ENCODE peak calls at places on chromosomes 6 and 20, in ten cellular contexts. Y is left ventricle myocardium inferior; W is cardiac fibroblast; C is colonic mucosa; P is GM12865; Z is HFFc6; X is HL-60; I is endothelial cell; Q is breast epithelium; U is CD8-positive, alpha-beta T cell. T is an unnamed sample.

GRCh38 chr6:145483191-145483996 is 251.9 kb downstream of the EPM2A start:
- DNase-seq in Z (no peak), Q (no peak), U (no peak), Y (no peak), P (no peak), I (no peak), W (peak), X (no peak), C (no peak), T (no peak)

GRCh38 chr6:50846109-50846859 is 27.6 kb downstream of the TFAP2B start:
- DNase-seq in Y (no peak), P (no peak), Q (no peak), X (no peak), U (no peak), C (no peak), Z (no peak), I (no peak), W (no peak), T (no peak)

GRCh38 chr20:10739134-10739533 is 65.3 kb upstream of the JAG1 start:
- DNase-seq in I (no peak), Y (no peak), P (no peak), U (no peak), X (no peak), Q (no peak), W (no peak), C (no peak), Z (no peak), T (no peak)

GRCh38 chr20:528923-529594 is 14.5 kb downstream of the CSNK2A1 start:
- DNase-seq in W (peak), Z (peak), U (no peak), C (no peak), Y (no peak), Q (no peak), P (no peak), X (no peak), I (no peak), T (no peak)

GRCh38 chr6:154518386-154518785 is 7.9 kb upstream of the CNKSR3 start:
- DNase-seq in W (no peak), C (peak), Z (no peak), X (no peak), Q (no peak), P (no peak), I (no peak), Y (no peak), U (no peak), T (no peak)

GRCh38 chr6:47663462-47664216 is 34.7 kb upstream of the ADGRF4 start:
- DNase-seq in P (no peak), Y (no peak), X (no peak), Q (no peak), I (no peak), C (no peak), W (no peak), U (no peak), Z (no peak), T (no peak)

GRCh38 chr6:36986704-36987047 is 680 bp upstream of the MTCH1 start:
- DNase-seq in C (no peak), Z (peak), P (no peak), Y (no peak), W (no peak), I (no peak), X (no peak), Q (no peak), U (no peak), T (no peak)

GRCh38 chr20:49245921-49246740 is 26.9 kb downstream of the DDX27 start:
- DNase-seq in I (peak), Q (no peak), Y (peak), C (no peak), Z (peak), U (no peak), X (no peak), P (peak), W (peak), T (no peak)

GRCh38 chr6:1063671-1064355 is 248.1 kb upstream of the FOXQ1 start:
- DNase-seq in C (no peak), Z (peak), W (no peak), I (no peak), U (no peak), Y (no peak), X (no peak), Q (no peak), P (no peak), T (no peak)

GRCh38 chr6:113909224-113909856 is 52.2 kb downstream of the MARCKS start:
- DNase-seq in C (no peak), Y (no peak), Q (no peak), U (no peak), W (peak), P (peak), I (peak), Z (peak), X (peak), T (no peak)

GRCh38 chr6:90545450-90545849 is 41.4 kb downstream of the MAP3K7 start:
- DNase-seq in X (no peak), Y (no peak), U (no peak), I (no peak), P (no peak), C (no peak), Q (no peak), Z (no peak), W (peak), T (no peak)

GRCh38 chr20:1391640-1392442 is 1.0 kb downstream of the FKBP1A start:
- DNase-seq in W (peak), X (no peak), Y (no peak), C (peak), U (no peak), Q (no peak), I (peak), Z (no peak), P (peak), T (no peak)

GRCh38 chr6:5998741-5999687 is 7.7 kb downstream of the NRN1 start:
- DNase-seq in Y (peak), I (peak), C (peak), X (no peak), P (no peak), Z (no peak), W (no peak), U (no peak), Q (no peak), T (no peak)

GRCh38 chr6:160469153-160469552 is 121.0 kb downstream of the SLC22A3 start:
- DNase-seq in Q (no peak), C (no peak), Z (no peak), U (no peak), W (no peak), X (no peak), I (no peak), P (no peak), Y (no peak), T (no peak)

GRCh38 chr6:29887330-29887818 is 55.0 kb upstream of the HLA-A start:
- DNase-seq in U (peak), Q (no peak), Y (peak), Z (peak), W (peak), X (no peak), C (peak), I (no peak), P (peak), T (peak)

GRCh38 chr6:613981-614380 is 42.9 kb downstream of the HUS1B start:
- DNase-seq in W (no peak), I (no peak), Z (no peak), Q (no peak), X (no peak), C (no peak), P (no peak), U (no peak), Y (no peak), T (no peak)

GRCh38 chr6:109513571-109514071 is 30.6 kb upstream of the ZBTB24 start:
- DNase-seq in Y (no peak), P (no peak), C (no peak), X (no peak), I (no peak), U (no peak), Z (peak), Q (no peak), W (peak), T (no peak)

GRCh38 chr6:24757610-24758009 is 17.1 kb upstream of the GMNN start:
- DNase-seq in C (no peak), X (no peak), Y (no peak), Q (no peak), U (no peak), I (no peak), P (no peak), Z (no peak), W (no peak), T (no peak)

GRCh38 chr20:19885981-19886665 is 128.1 kb downstream of the RIN2 start:
- DNase-seq in C (peak), Y (peak), U (no peak), Z (peak), X (no peak), W (peak), P (no peak), Q (peak), I (peak), T (no peak)

GRCh38 chr6:170086639-170087420 is 204.0 kb downstream of the DLL1 start:
- DNase-seq in P (no peak), X (no peak), I (no peak), Q (peak), Z (no peak), C (no peak), U (peak), W (no peak), Y (peak), T (peak)

GRCh38 chr6:78538002-78538401 is 329.3 kb upstream of the IRAK1BP1 start:
- DNase-seq in U (no peak), I (no peak), Z (peak), Q (no peak), W (peak), Y (no peak), P (no peak), C (no peak), X (no peak), T (no peak)

GRCh38 chr6:127951172-127951995 is 50.5 kb upstream of the THEMIS start:
- DNase-seq in Q (no peak), Y (no peak), Z (no peak), W (no peak), C (no peak), U (no peak), P (peak), I (no peak), X (no peak), T (no peak)

GRCh38 chr6:158358450-158359077 is 46.3 kb downstream of the TULP4 start:
- DNase-seq in I (no peak), U (no peak), C (peak), Z (no peak), Q (no peak), X (no peak), Y (no peak), P (no peak), W (no peak), T (no peak)

GRCh38 chr6:166331503-166332133 is 10.7 kb downstream of the SFT2D1 start:
- DNase-seq in Q (no peak), Y (no peak), U (no peak), C (no peak), Z (no peak), X (no peak), P (no peak), I (no peak), W (no peak), T (no peak)

GRCh38 chr6:108945686-108946158 is 97.5 kb downstream of the ARMC2 start:
- DNase-seq in I (no peak), Z (peak), U (no peak), X (no peak), Y (peak), C (no peak), Q (no peak), P (no peak), W (peak), T (no peak)

GRCh38 chr6:31727717-31728671 is 1.1 kb downstream of the DDAH2 start:
- DNase-seq in X (peak), Y (no peak), U (no peak), I (no peak), C (no peak), Q (no peak), W (no peak), Z (no peak), P (peak), T (no peak)

GRCh38 chr6:75612921-75613534 is 11.3 kb downstream of the SENP6 start:
- DNase-seq in U (no peak), P (no peak), I (no peak), W (no peak), C (no peak), X (no peak), Q (no peak), Z (no peak), Y (no peak), T (no peak)

GRCh38 chr6:8588176-8588575 is 152.8 kb upstream of the SLC35B3 start:
- DNase-seq in Y (no peak), C (no peak), U (no peak), X (no peak), P (no peak), Z (no peak), W (no peak), I (no peak), Q (no peak), T (no peak)

DNA sequence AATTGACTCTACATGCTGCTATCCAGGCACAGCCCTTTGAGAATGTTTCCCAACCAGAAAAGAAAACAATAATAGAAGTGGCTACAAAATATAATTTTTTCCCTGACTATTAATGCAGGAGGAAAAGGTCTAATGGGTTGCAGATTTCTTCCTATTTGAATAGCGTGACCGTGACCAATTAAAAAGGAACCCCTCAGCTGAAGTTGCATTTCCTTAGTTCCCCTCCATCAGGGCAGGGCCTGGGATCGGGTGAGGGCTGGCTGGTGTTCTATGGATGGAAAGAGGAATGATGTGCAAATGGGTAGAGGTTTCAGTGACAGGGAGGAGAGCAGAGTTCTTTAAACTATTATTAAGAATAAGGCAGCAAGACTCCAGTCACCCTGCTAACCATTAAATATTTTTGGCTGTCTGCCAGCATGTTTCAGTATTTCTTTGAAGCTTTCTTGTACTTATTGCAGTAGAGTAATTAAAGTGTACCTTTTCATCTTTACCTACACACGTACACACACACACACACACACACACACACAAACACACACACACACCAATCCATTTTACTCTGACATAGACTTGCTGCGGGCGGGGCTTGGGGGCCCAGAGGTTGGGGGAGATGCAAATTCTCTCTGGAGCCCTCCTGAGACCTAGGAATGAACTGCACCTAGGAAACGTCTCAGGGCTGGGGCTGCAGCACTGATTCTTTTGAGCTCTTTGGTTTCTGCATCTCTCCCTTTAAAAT is 154.8 kb upstream of the SLC35B3 start:
- DNase-seq in X (no peak), W (no peak), I (no peak), Q (no peak), P (no peak), Z (no peak), Y (no peak), C (no peak), U (no peak), T (no peak)
- TF ChIP-seq CTCF in X (no peak), W (no peak), I (no peak), Q (no peak), P (no peak), Z (no peak), Y (no peak), C (no peak), U (no peak), T (no peak)

DNA sequence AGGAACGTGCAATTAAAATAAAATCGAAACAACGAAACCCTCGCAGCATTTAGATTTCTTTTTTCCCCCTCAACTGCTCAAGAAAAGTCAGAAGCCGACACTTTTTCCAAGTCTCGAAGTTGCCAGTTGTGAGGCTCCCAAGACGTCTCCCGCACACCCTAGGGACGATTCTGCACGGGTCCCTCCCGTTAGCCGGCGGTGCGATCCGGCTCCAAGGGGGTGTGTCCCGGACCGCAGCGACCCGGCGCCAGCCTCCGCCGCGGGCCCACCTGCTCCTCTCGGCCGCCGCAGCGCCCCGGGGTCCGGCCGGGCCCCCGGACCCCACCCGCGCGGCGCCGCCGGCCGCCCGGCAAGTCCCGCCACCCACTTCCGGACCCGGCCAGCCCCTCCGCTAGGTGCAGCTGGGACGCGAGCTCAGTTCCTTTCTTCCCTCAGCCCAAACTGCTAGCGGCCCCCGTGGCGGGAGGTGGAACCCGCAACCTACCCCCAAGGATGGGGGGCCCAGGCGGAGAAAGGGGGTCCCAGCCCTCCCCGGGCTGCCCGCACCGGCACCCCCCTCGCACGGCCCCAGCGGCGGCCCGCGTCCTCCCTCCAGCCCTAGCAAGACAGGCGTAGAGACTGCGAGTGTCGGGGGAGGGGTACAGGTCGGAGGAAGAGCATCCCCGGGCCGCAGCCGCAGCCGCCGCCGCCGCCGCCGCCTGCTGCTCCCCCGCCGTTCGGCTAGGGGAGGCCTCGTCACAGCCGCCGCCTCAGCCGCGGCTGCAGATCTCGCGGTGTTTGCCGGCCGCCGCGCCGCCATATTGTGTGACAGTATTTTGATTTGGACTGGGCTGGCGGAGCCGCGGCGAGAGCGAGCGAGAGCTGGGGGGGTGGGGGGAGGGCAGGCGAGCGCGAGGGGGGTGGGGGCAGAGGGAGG is 514 bp upstream of the TAB2 start:
- DNase-seq in Z (peak), Y (peak), P (peak), C (peak), W (peak), I (peak), U (peak), Q (peak), X (peak), T (peak)
- TF ChIP-seq CTCF in Z (no peak), Y (no peak), P (no peak), C (no peak), W (no peak), I (no peak), U (no peak), Q (peak), X (no peak), T (no peak)

GRCh38 chr20:58647814-58648501 is 3.1 kb upstream of the STX16 start:
- DNase-seq in C (no peak), P (no peak), Z (peak), Y (no peak), X (no peak), U (no peak), W (peak), I (no peak), Q (no peak), T (no peak)

GRCh38 chr20:58646703-58647102 is 4.4 kb upstream of the STX16 start:
- DNase-seq in X (no peak), U (no peak), P (no peak), W (no peak), Z (no peak), Q (no peak), Y (no peak), I (no peak), C (no peak), T (no peak)

GRCh38 chr20:58649288-58650180 is 1.5 kb upstream of the STX16 start:
- DNase-seq in Z (no peak), I (peak), X (no peak), W (no peak), U (peak), Y (peak), P (peak), C (peak), Q (no peak), T (peak)

GRCh38 chr20:58645277-58645968 is 5.7 kb upstream of the STX16 start:
- DNase-seq in P (no peak), X (no peak), Q (no peak), Y (no peak), C (no peak), W (peak), U (no peak), Z (no peak), I (no peak), T (no peak)

DNA sequence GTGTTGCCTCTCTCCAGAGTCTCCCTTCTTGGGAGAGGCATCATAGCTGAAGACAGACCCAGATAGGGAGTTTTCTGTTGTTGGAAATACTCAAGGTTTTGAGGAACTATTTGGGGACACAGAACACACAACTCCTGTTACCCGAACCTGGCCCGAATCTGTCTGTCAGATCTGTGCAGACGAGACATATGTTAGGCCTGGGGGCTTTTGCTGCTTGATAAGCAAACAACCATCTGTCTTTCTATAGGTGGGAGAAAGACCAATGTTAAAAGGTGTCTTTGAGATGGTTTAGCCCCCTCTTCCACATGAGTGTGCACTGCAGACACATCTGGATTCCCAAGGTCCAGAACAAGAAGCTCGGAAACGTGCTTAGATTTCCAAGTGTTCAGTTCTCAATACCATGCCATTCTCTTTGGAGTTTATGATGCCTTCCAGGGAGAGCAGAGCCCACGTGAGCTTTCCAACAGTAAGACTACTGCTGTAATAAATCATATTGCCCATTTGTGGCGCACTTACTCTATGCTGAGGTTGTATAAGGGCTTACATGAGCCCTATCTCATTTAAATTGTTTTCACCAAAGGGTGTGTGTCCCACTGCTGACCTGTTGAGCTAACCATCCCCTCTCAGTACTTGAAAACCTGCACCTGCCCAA is 3.8 kb upstream of the STX16 start:
- DNase-seq in C (no peak), Q (no peak), I (no peak), W (no peak), P (peak), U (no peak), Z (no peak), Y (no peak), X (no peak), T (no peak)
- TF ChIP-seq CTCF in C (no peak), Q (no peak), I (no peak), W (no peak), P (peak), U (no peak), Z (no peak), Y (no peak), X (no peak), T (no peak)

DNA sequence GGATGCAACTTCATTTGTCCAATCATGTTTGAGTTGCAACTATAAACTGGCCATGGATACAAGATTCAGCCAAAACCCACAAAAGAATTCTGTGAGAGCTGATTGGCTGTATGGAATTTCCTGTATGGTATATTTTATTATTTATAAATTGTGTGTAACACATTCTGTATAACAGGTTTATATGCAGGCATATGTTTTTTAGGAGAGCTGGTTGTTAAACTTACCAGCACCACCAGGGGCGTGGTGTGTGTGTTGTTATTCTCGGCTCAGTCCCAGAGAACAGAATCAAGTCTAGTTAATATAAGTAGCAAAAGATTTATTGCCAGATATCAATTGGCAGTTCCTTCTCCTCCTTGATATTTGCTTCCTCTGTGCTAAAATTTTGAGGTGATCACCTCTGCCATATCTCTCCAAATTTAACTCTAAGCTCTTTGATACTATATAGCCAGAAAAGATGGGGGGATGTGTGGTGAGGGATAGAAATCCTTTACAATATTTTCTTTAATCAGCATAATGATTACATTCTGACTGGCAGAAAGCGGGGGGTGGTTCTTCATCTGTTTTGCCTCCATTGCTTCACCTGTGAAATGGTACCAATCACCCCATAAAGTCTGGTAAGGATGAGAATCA is 22.9 kb downstream of the CNBD2 start:
- DNase-seq in I (peak), U (no peak), Z (peak), P (peak), W (peak), X (no peak), Q (no peak), Y (no peak), C (no peak), T (no peak)
- TF ChIP-seq CTCF in I (peak), U (peak), Z (peak), P (peak), W (peak), X (peak), Q (peak), Y (peak), C (peak), T (no peak)